ENCODE peak calls at places on chromosomes 5 and 9, in nine cellular contexts. V is effector CD4-positive, alpha-beta T cell; O is occipital lobe; N is activated CD8-positive, alpha-beta memory T cell treated with anti-CD3 and anti-CD28 coated beads for 24 hours; C is cardiac fibroblast; I is activated CD4-positive, alpha-beta T cell treated with anti-CD3 and anti-CD28 coated beads, Interleukin-2, amount 50 U/mL, for 24 hours; F is nephron progenitor cell; G is CD8-positive, alpha-beta memory T cell; T is HEK293T. Y is an unnamed sample.

GRCh38 chr5:137036630-137037029 is 462.5 kb downstream of the SPOCK1 start:
- DNase-seq in C (no peak), N (no peak), V (no peak), G (no peak), F (peak), I (no peak), O (no peak), T (no peak), Y (no peak)

GRCh38 chr9:42388146-42388690 is 204.8 kb downstream of the SPATA31A6 start:
- DNase-seq in V (no peak), N (no peak), I (no peak), T (peak), F (no peak), O (no peak), G (no peak), C (no peak), Y (peak)

GRCh38 chr9:89606567-89607311 is 1.9 kb downstream of the GADD45G start:
- DNase-seq in C (peak), V (no peak), F (peak), N (peak), G (no peak), O (no peak), T (no peak), I (peak), Y (no peak)

GRCh38 chr9:94900222-94901018 is 173.9 kb downstream of the AOPEP start:
- DNase-seq in T (no peak), N (no peak), G (no peak), I (no peak), V (no peak), C (peak), F (no peak), O (no peak), Y (no peak)

GRCh38 chr9:132728071-132728470 is 57.8 kb downstream of the GTF3C4 start:
- DNase-seq in N (no peak), V (no peak), I (no peak), F (no peak), C (no peak), G (no peak), O (no peak), T (no peak), Y (no peak)

GRCh38 chr9:130433168-130433946 is 11.4 kb upstream of the ASS1 start:
- DNase-seq in V (no peak), N (peak), T (peak), O (no peak), F (peak), C (peak), G (no peak), I (no peak), Y (no peak)

GRCh38 chr5:120624021-120624563 is 160.0 kb downstream of the PRR16 start:
- DNase-seq in I (no peak), F (no peak), T (no peak), C (peak), V (no peak), G (no peak), N (no peak), O (no peak), Y (no peak)

GRCh38 chr5:125848746-125849145 is 574.5 kb upstream of the GRAMD2B start:
- DNase-seq in O (no peak), N (no peak), F (no peak), C (no peak), V (no peak), G (no peak), T (no peak), I (no peak), Y (no peak)

GRCh38 chr9:20473566-20474116 is 148.7 kb downstream of the MLLT3 start:
- DNase-seq in T (no peak), C (peak), G (no peak), N (no peak), I (no peak), F (no peak), O (no peak), V (no peak), Y (no peak)

GRCh38 chr9:35162605-35163315 is 951 bp downstream of the UNC13B start:
- DNase-seq in N (no peak), C (peak), O (no peak), G (no peak), T (no peak), I (no peak), V (no peak), F (no peak), Y (no peak)

GRCh38 chr5:113050606-113051391 is 74.2 kb downstream of the DCP2 start:
- DNase-seq in I (no peak), T (no peak), C (peak), O (no peak), V (no peak), N (no peak), F (no peak), G (no peak), Y (no peak)

GRCh38 chr5:179241764-179242370 is 103.4 kb downstream of the ADAMTS2 start:
- DNase-seq in T (no peak), O (no peak), I (no peak), C (no peak), V (no peak), N (no peak), G (peak), F (no peak), Y (no peak)

GRCh38 chr5:33563530-33563929 is 122.8 kb downstream of the TARS1 start:
- DNase-seq in V (no peak), T (no peak), O (no peak), F (no peak), I (no peak), C (no peak), N (no peak), G (no peak), Y (no peak)

GRCh38 chr5:84131372-84131771 is 253.3 kb downstream of the EDIL3 start:
- DNase-seq in C (no peak), N (no peak), O (no peak), F (no peak), V (no peak), T (no peak), I (no peak), G (no peak), Y (no peak)

GRCh38 chr5:138711816-138712215 is 41.4 kb upstream of the CTNNA1 start:
- DNase-seq in O (no peak), G (no peak), V (no peak), T (no peak), I (no peak), C (no peak), N (no peak), F (no peak), Y (no peak)

GRCh38 chr5:123089971-123090640 is 1.1 kb downstream of the PRDM6 start:
- DNase-seq in C (peak), V (no peak), I (no peak), N (no peak), O (no peak), F (peak), T (peak), G (no peak), Y (no peak)

GRCh38 chr5:96566775-96567174 is 95.4 kb upstream of the CAST start:
- DNase-seq in F (no peak), O (no peak), N (no peak), C (no peak), V (no peak), T (no peak), I (no peak), G (no peak), Y (no peak)

GRCh38 chr5:139664273-139664693 is 16.1 kb downstream of the CXXC5 start:
- DNase-seq in I (no peak), G (no peak), O (no peak), T (no peak), V (no peak), N (no peak), C (no peak), F (no peak), Y (no peak)

GRCh38 chr9:134846187-134846586 is 34.4 kb upstream of the FCN2 start:
- DNase-seq in C (no peak), I (no peak), G (peak), O (no peak), T (no peak), F (no peak), V (no peak), N (no peak), Y (no peak)

GRCh38 chr5:73419414-73420390 is 28.9 kb downstream of the FOXD1 start:
- DNase-seq in F (peak), V (no peak), G (no peak), I (no peak), O (no peak), C (no peak), N (no peak), T (no peak), Y (no peak)

GRCh38 chr9:113220467-113221002 is 542 bp downstream of the FKBP15 start:
- DNase-seq in I (no peak), F (no peak), O (no peak), T (no peak), G (no peak), N (no peak), C (peak), V (no peak), Y (no peak)

GRCh38 chr5:121462441-121462840 is 389.2 kb upstream of the FTMT start:
- DNase-seq in C (no peak), I (no peak), O (no peak), G (no peak), F (no peak), N (no peak), V (no peak), T (no peak), Y (no peak)

GRCh38 chr5:92543246-92543645 is 1037.8 kb downstream of the NR2F1-AS1 start:
- DNase-seq in I (no peak), G (no peak), T (no peak), O (no peak), C (peak), F (no peak), V (no peak), N (no peak), Y (no peak)

GRCh38 chr5:58357799-58358198 is 102.1 kb downstream of the PLK2 start:
- DNase-seq in N (no peak), G (no peak), C (no peak), I (no peak), F (no peak), T (no peak), V (no peak), O (no peak), Y (no peak)

GRCh38 chr5:179146277-179146676 is 86.1 kb downstream of the ZNF354C start:
- DNase-seq in G (no peak), T (no peak), N (peak), V (no peak), I (no peak), C (no peak), F (no peak), O (no peak), Y (no peak)

GRCh38 chr5:32008746-32009145 is 165.4 kb downstream of the GOLPH3 start:
- DNase-seq in I (no peak), C (no peak), G (no peak), T (no peak), N (no peak), O (no peak), V (no peak), F (no peak), Y (no peak)

GRCh38 chr9:100308965-100309564 is 43.7 kb downstream of the TEX10 start:
- DNase-seq in G (no peak), O (no peak), I (no peak), F (no peak), T (no peak), V (no peak), C (peak), N (no peak), Y (no peak)

GRCh38 chr9:8268881-8269280 is 469.3 kb upstream of the DMAC1 start:
- DNase-seq in F (no peak), G (no peak), C (no peak), V (no peak), I (no peak), T (no peak), N (no peak), O (no peak), Y (no peak)

GRCh38 chr5:132823481-132824050 is 6.9 kb downstream of the SHROOM1 start:
- DNase-seq in O (no peak), G (no peak), V (no peak), N (no peak), C (no peak), T (no peak), I (no peak), F (no peak), Y (no peak)

GRCh38 chr5:111585946-111586345 is 73.6 kb upstream of the STARD4 start:
- DNase-seq in F (no peak), C (no peak), V (no peak), I (no peak), N (no peak), T (no peak), G (no peak), O (no peak), Y (no peak)

GRCh38 chr9:98176391-98177259 is 15.8 kb downstream of the CORO2A start:
- DNase-seq in I (no peak), V (no peak), T (no peak), F (no peak), G (no peak), C (no peak), N (no peak), O (no peak), Y (no peak)

GRCh38 chr5:126248611-126249010 is 174.6 kb upstream of the GRAMD2B start:
- DNase-seq in V (no peak), T (no peak), O (no peak), I (no peak), N (no peak), F (no peak), G (no peak), C (no peak), Y (no peak)

GRCh38 chr5:134905246-134905996 is 490 bp downstream of the PCBD2 start:
- DNase-seq in N (peak), F (no peak), V (peak), O (peak), G (peak), I (peak), C (peak), T (peak), Y (no peak)

GRCh38 chr5:58022055-58022454 is 437.8 kb downstream of the PLK2 start:
- DNase-seq in C (no peak), I (no peak), G (no peak), N (no peak), V (no peak), T (no peak), F (no peak), O (no peak), Y (no peak)

GRCh38 chr5:16489322-16489791 is 23.8 kb upstream of the ZNF622 start:
- DNase-seq in C (peak), F (no peak), I (no peak), O (no peak), V (no peak), N (no peak), G (no peak), T (peak), Y (no peak)

GRCh38 chr5:110790673-110791072 is 51.9 kb downstream of the SLC25A46 start:
- DNase-seq in N (no peak), O (no peak), C (peak), G (no peak), F (no peak), T (no peak), V (no peak), I (no peak), Y (no peak)

GRCh38 chr9:103245369-103245768 is 250.2 kb downstream of the CYLC2 start:
- DNase-seq in G (no peak), O (no peak), T (no peak), I (no peak), N (no peak), F (no peak), C (peak), V (no peak), Y (no peak)

GRCh38 chr5:151363673-151364072 is 16.3 kb upstream of the SLC36A2 start:
- DNase-seq in I (no peak), G (no peak), T (no peak), O (no peak), N (no peak), V (no peak), F (no peak), C (no peak), Y (no peak)

GRCh38 chr5:1540166-1540565 is 16.4 kb upstream of the LPCAT1 start:
- DNase-seq in N (peak), T (no peak), I (no peak), V (no peak), G (peak), F (no peak), C (no peak), O (no peak), Y (no peak)